ENCODE peak calls at places on chromosomes 4 and X, in five cellular contexts. Z is stimulated activated CD4-positive, alpha-beta T cell treated with anti-CD3 and anti-CD28 coated beads, Interleukin-1b, Interleukin-23, amount 100 ng/mL, for 24 hours; N is stimulated activated CD8-positive, alpha-beta memory T cell treated with anti-CD3 and anti-CD28 coated beads, Interleukin-4, amount 100 ng/mL, for 4 hours; O is fibroblast of mammary gland; K is NCI-H510A. E is an unnamed sample.

GRCh38 chrX:96576358-96576757 is 108.3 kb upstream of the DIAPH2 start:
- DNase-seq in N (no peak), K (no peak), Z (no peak), O (peak; percentile 51), E (no peak)

GRCh38 chr4:24793219-24794005 is 2.0 kb upstream of the SOD3 start:
- DNase-seq in Z (no peak), N (no peak), K (no peak), O (peak; percentile 27), E (no peak)

GRCh38 chr4:3851881-3852280 is 85.7 kb downstream of the ADRA2C start:
- DNase-seq in K (no peak), O (no peak), N (no peak), Z (no peak), E (no peak)

GRCh38 chr4:169179609-169180526 is 90.9 kb downstream of the SH3RF1 start:
- DNase-seq in K (no peak), N (no peak), O (no peak), Z (no peak), E (no peak)

GRCh38 chr4:41913509-41913908 is 21.7 kb upstream of the TMEM33 start:
- DNase-seq in O (peak; percentile 55), K (no peak), N (no peak), Z (no peak), E (no peak)

GRCh38 chr4:16516796-16517413 is 290.6 kb upstream of the TAPT1 start:
- DNase-seq in N (no peak), O (peak; percentile 80), Z (no peak), K (no peak), E (no peak)

GRCh38 chrX:63506320-63506719 is 155.2 kb upstream of the SPIN4 start:
- DNase-seq in N (no peak), Z (no peak), O (peak; percentile 59), K (no peak), E (no peak)

GRCh38 chrX:6729581-6729980 is 194.7 kb upstream of the VCX3A start:
- DNase-seq in Z (no peak), O (no peak), K (no peak), N (no peak), E (no peak)

GRCh38 chr4:2361366-2362285 is 56.8 kb downstream of the ZFYVE28 start:
- DNase-seq in Z (no peak), K (no peak), N (no peak), O (no peak), E (no peak)

GRCh38 chrX:137573356-137574101 is 7.6 kb downstream of the ZIC3 start:
- DNase-seq in N (no peak), Z (no peak), K (no peak), O (no peak), E (no peak)